ENCODE peak calls at places on chromosomes 13 and 19, in six cellular contexts. I is sigmoid colon, A is Caco-2, O is breast epithelium, G is fibroblast of lung, B is GM23338. R is an unnamed sample. For H3K27me3 and H3K4me1, the result is how much of the 10 kb centered on the place peaks cover.

GRCh38 chr19:38684078-38684861 is 36.8 kb downstream of the ACTN4 start:
- DNase-seq in I (peak), A (peak), O (peak), G (peak), B (no peak), R (peak)

GRCh38 chr19:37654525-37654832 is 786 bp downstream of the ZFP30 start:
- DNase-seq in I (no peak), A (no peak), O (no peak), G (peak), B (peak), R (no peak)

GRCh38 chr13:87498681-87499080 is 172.5 kb upstream of the SLITRK5 start:
- DNase-seq in I (no peak), A (peak), O (no peak), G (peak), B (peak), R (no peak)

GRCh38 chr19:18450934-18451836 is 13.3 kb upstream of the ISYNA1 start:
- DNase-seq in I (peak), A (peak), O (peak), G (peak), B (peak), R (peak)

GRCh38 chr19:37654833-37655688 is at the start of gene ZFP30:
- DNase-seq in I (peak), A (peak), O (peak), G (peak), B (peak), R (peak)

GRCh38 chr13:102131246-102131645 is 270.6 kb downstream of the FGF14 start:
- DNase-seq in I (no peak), A (no peak), O (no peak), G (no peak), B (no peak), R (no peak)

GRCh38 chr19:30360378-30361106 is 11.6 kb upstream of the ZNF536 start:
- DNase-seq in I (no peak), A (no peak), O (no peak), G (no peak), B (peak), R (no peak)

GRCh38 chr13:34914416-34914815 is 27.7 kb upstream of the NBEA start:
- DNase-seq in I (no peak), A (no peak), O (no peak), G (no peak), B (peak), R (no peak)

GRCh38 chr19:39327990-39328705 is 7.5 kb upstream of the LRFN1 start:
- DNase-seq in I (peak), A (peak), O (peak), G (peak), B (peak), R (peak)

GRCh38 chr13:112245959-112246358 is 130.2 kb upstream of the SPACA7 start:
- DNase-seq in I (peak), A (no peak), O (no peak), G (no peak), B (no peak), R (no peak)

GRCh38 chr19:56942749-56943148 is 102.2 kb upstream of the PEG3 start:
- DNase-seq in I (peak), A (no peak), O (no peak), G (no peak), B (no peak), R (peak)

GRCh38 chr19:28940751-28941500 is 272.0 kb downstream of the UQCRFS1 start:
- DNase-seq in I (no peak), A (no peak), O (no peak), G (peak), B (no peak), R (no peak)

GRCh38 chr13:20828540-20829364 is 55.0 kb upstream of the EEF1AKMT1 start:
- DNase-seq in I (no peak), A (peak), O (no peak), G (peak), B (peak), R (no peak)

GRCh38 chr13:48403929-48404328 is 9.0 kb downstream of the LPAR6 start:
- DNase-seq in I (no peak), A (no peak), O (no peak), G (no peak), B (no peak), R (no peak)

GRCh38 chr19:49391581-49392399 is 3.7 kb downstream of the KASH5 start:
- DNase-seq in I (peak), A (peak), O (peak), G (peak), B (peak), R (peak)

GRCh38 chr13:31898383-31899071 is 133.0 kb upstream of the FRY start:
- DNase-seq in I (no peak), A (no peak), O (no peak), G (no peak), B (no peak), R (no peak)

GRCh38 chr19:5075603-5076002 is 106.7 kb downstream of the KDM4B start:
- DNase-seq in I (no peak), A (no peak), O (no peak), G (no peak), B (no peak), R (no peak)

GRCh38 chr19:42113641-42114348 is 18.5 kb downstream of the POU2F2 start:
- DNase-seq in I (no peak), A (no peak), O (no peak), G (peak), B (peak), R (no peak)

GRCh38 chr13:87324558-87324957 is 346.6 kb upstream of the SLITRK5 start:
- DNase-seq in I (no peak), A (no peak), O (no peak), G (no peak), B (no peak), R (no peak)

GRCh38 chr13:59012731-59013130 is 1151.0 kb downstream of the DIAPH3 start:
- DNase-seq in I (no peak), A (no peak), O (no peak), G (no peak), B (peak), R (no peak)

GRCh38 chr19:45779231-45780145 is 2.8 kb downstream of the DMPK start:
- DNase-seq in I (peak), A (peak), O (peak), G (no peak), B (peak), R (peak)

GRCh38 chr19:16836115-16836905 is 7.1 kb downstream of the SIN3B start:
- DNase-seq in I (no peak), A (no peak), O (peak), G (no peak), B (peak), R (no peak)

GRCh38 chr19:18044825-18045304 is 36.9 kb downstream of the ARRDC2 start:
- DNase-seq in I (peak), A (peak), O (peak), G (peak), B (peak), R (peak)

GRCh38 chr13:30362869-30363268 is 55.5 kb upstream of the KATNAL1 start:
- DNase-seq in I (no peak), A (no peak), O (no peak), G (no peak), B (no peak), R (peak)

GRCh38 chr19:748274-748598 is 2.7 kb upstream of the MISP start:
- DNase-seq in I (no peak), A (no peak), O (no peak), G (no peak), B (no peak), R (no peak)
- H3K27me3 ChIP-seq in I (under half), A (under half), O (under half), G (under half), B (under half), R (under half)

DNA sequence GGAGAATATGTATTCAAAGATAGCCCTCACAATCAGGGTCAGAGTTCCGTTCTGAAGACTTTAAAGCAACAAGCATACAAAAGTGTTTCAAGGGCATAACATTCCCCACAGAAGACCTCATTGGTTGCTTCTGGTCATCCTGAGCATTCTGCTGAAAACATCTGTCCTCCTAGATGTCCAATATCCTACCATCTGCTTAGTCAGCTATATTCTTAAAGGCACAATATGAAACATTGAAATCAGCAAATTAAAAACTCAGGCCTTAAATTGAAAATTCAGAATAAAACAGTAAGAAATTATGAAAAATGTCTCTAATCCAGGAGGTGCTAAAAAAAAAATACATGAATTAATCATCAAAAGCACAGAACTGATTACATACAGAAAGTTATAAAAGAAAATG is 1491.2 kb upstream of the PRR20A start:
- DNase-seq in I (no peak), A (no peak), O (no peak), G (no peak), B (no peak), R (no peak)
- TF ChIP-seq CTCF in I (no peak), A (no peak), O (no peak), G (no peak), B (no peak), R (no peak)

GRCh38 chr13:45220403-45220802 is 19.6 kb upstream of the KCTD4 start:
- DNase-seq in I (no peak), A (no peak), O (no peak), G (no peak), B (no peak), R (no peak)
- H3K4me1 ChIP-seq in I (under half), A (under half), O (under half), G (under half), B (under half), R (under half)

GRCh38 chr13:73934215-73934623 is 200.0 kb downstream of the KLF12 start:
- DNase-seq in I (no peak), A (no peak), O (no peak), G (no peak), B (no peak), R (no peak)

GRCh38 chr13:73937420-73937819 is 196.8 kb downstream of the KLF12 start:
- DNase-seq in I (no peak), A (no peak), O (no peak), G (no peak), B (no peak), R (no peak)

GRCh38 chr13:73933795-73934194 is 200.4 kb downstream of the KLF12 start:
- DNase-seq in I (no peak), A (no peak), O (no peak), G (no peak), B (no peak), R (no peak)

GRCh38 chr13:73934771-73935170 is 199.4 kb downstream of the KLF12 start:
- DNase-seq in I (no peak), A (no peak), O (no peak), G (no peak), B (no peak), R (no peak)

DNA sequence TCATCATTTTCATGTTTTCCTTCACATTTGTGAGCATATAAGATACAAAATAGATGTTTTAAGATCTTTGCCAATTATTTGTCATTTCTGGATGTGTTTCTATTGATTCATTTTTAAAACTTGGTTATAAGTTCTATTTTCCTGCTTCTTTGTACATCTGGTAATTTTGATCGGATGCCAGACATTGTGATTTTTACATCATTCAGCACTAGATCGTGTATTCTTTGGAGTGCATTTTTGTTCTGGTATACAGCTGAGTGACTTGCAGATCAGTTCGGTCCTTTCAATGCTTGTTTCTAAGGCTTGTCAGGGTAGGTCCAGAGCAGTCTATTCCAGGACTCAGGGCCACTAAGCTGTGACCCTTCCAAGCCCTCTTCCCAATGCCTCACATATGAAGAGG is 198.2 kb downstream of the KLF12 start:
- DNase-seq in I (no peak), A (no peak), O (no peak), G (peak), B (no peak), R (no peak)
- H3K27me3 ChIP-seq in I (under half), A (under half), O (under half), G (under half), B (under half), R (under half)

DNA sequence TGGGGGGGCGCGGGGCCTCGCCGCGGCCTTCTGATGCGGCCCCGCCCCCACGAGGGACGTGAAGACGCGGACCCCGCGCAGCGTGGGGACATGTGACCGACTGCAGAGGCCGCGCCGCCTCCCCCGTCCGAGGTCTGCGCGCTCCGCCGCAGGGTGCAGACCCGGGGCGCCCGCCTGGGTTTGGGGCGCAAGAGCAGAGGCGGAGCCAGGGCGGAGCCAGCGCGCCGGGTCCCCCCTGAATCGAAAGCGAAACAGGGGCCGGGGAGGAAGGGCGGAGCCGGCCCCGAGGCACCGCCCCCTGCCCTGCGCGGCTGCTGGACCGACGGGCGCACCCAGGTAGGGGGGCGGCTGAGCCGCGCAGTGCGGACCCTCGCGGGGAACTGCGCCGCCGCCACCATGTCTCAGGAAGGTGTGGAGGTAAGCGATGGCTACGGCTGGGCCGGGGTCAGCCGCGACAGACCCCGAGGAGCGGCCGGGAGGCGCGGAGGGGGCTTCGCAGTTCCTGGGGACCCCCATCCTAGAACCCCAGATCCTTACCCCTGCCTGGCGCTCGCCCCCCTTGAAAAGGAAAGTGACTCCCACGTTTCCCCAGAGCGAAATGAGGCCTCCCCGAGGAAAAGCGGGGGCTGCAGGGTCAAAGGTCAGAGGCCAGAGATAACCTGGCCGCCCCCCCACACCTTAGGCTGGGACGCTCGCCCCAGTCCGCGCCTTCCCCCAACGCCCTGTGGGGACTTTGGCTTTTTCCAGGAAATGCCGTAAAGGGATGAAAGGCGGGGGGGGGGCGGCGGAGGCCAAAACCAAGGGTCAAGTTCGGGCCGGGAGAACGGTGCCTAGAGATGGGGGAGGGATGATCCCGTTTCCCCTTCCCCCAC is at the start of gene SHFL:
- DNase-seq in I (peak), A (peak), O (peak), G (peak), B (peak), R (peak)
- TF ChIP-seq CTCF in I (no peak), A (no peak), O (no peak), G (no peak), B (no peak), R (no peak)